ENCODE peak calls at places on chromosomes 5 and 9, in six cellular contexts. E, S, K, L, T and U are unnamed samples.

GRCh38 chr5:140221697-140222223 is 46.8 kb downstream of the CYSTM1 start:
- DNase-seq in K (no peak), S (peak; percentile 18), T (no peak), E (no peak), L (no peak), U (no peak)

GRCh38 chr5:111299831-111300432 is 75.7 kb downstream of the CAMK4 start:
- DNase-seq in S (no peak), K (no peak), T (no peak), E (no peak), L (no peak), U (no peak)

GRCh38 chr9:33466565-33467495 is 6.9 kb downstream of the NOL6 start:
- DNase-seq in S (no peak), E (peak; percentile 49), L (peak; percentile 76), K (peak; percentile 3), T (no peak), U (no peak)

GRCh38 chr9:108445431-108446018 is 410.3 kb downstream of the ACTL7B start:
- DNase-seq in S (no peak), T (no peak), K (no peak), E (no peak), L (peak; percentile 31), U (no peak)

GRCh38 chr5:179246227-179246626 is 99.0 kb downstream of the ADAMTS2 start:
- DNase-seq in T (no peak), S (no peak), K (no peak), L (no peak), E (no peak), U (peak; percentile 11)

GRCh38 chr9:129836342-129837007 is 1.2 kb downstream of the USP20 start:
- DNase-seq in L (no peak), S (no peak), K (no peak), E (no peak), T (no peak), U (no peak)

GRCh38 chr5:74281191-74281590 is 359.3 kb downstream of the ENC1 start:
- DNase-seq in E (no peak), T (no peak), K (peak; percentile 63), S (no peak), L (no peak), U (no peak)

GRCh38 chr5:176450077-176450476 is 1.9 kb downstream of the FAF2 start:
- DNase-seq in T (no peak), S (no peak), L (no peak), K (no peak), E (no peak), U (no peak)

GRCh38 chr5:9905661-9906060 is 275.5 kb upstream of the TAS2R1 start:
- DNase-seq in K (no peak), E (no peak), S (no peak), L (no peak), T (no peak), U (no peak)

GRCh38 chr5:92945630-92946097 is 635.4 kb downstream of the NR2F1-AS1 start:
- DNase-seq in K (no peak), L (no peak), E (no peak), T (peak; percentile 3), S (no peak), U (no peak)

GRCh38 chr5:1300581-1301083 is 5.8 kb upstream of the TERT start:
- DNase-seq in T (no peak), L (no peak), K (no peak), S (no peak), E (no peak), U (no peak)

GRCh38 chr5:32852535-32852934 is 141.4 kb downstream of the NPR3 start:
- DNase-seq in S (peak; percentile 80), T (no peak), E (no peak), L (no peak), K (no peak), U (peak; percentile 16)

GRCh38 chr5:137657073-137657472 is 78.8 kb downstream of the KLHL3 start:
- DNase-seq in L (no peak), E (no peak), T (no peak), S (no peak), K (no peak), U (no peak)

GRCh38 chr9:76655121-76655531 is 109.1 kb upstream of the PCA3 start:
- DNase-seq in E (no peak), L (no peak), T (no peak), K (no peak), S (no peak), U (no peak)

GRCh38 chr9:91812191-91812590 is 137.8 kb downstream of the ROR2 start:
- DNase-seq in S (no peak), E (no peak), L (no peak), K (no peak), T (no peak), U (no peak)

GRCh38 chr5:158807-159447 is 32.4 kb upstream of the LRRC14B start:
- DNase-seq in E (no peak), T (no peak), L (no peak), S (no peak), K (no peak), U (no peak)

GRCh38 chr9:134558124-134558805 is 83.3 kb upstream of the COL5A1 start:
- DNase-seq in L (no peak), E (no peak), K (no peak), S (no peak), T (no peak), U (no peak)

GRCh38 chr9:115673599-115673998 is 480.0 kb upstream of the PAPPA start:
- DNase-seq in S (no peak), T (no peak), E (no peak), L (no peak), K (no peak), U (no peak)

GRCh38 chr9:108803666-108804065 is 52.1 kb downstream of the ACTL7B start:
- DNase-seq in S (no peak), E (no peak), K (no peak), L (no peak), T (no peak), U (no peak)

GRCh38 chr9:36847781-36848673 is 186.0 kb downstream of the PAX5 start:
- DNase-seq in E (no peak), S (peak; percentile 2), L (no peak), K (no peak), T (no peak), U (no peak)

GRCh38 chr9:84271004-84271886 is 69.3 kb downstream of the SLC28A3 start:
- DNase-seq in L (peak; percentile 37), T (peak; percentile 10), K (peak; percentile 81), E (no peak), S (no peak), U (peak; percentile 30)

GRCh38 chr9:33468797-33469621 is 4.7 kb downstream of the NOL6 start:
- DNase-seq in K (no peak), E (no peak), S (no peak), L (no peak), T (no peak), U (no peak)

GRCh38 chr5:122858451-122858850 is 13.0 kb downstream of the SNX24 start:
- DNase-seq in E (no peak), S (no peak), K (peak; percentile 11), L (no peak), T (no peak), U (no peak)

GRCh38 chr9:132020845-132021510 is 58.7 kb downstream of the MED27 start:
- DNase-seq in K (no peak), L (no peak), T (no peak), S (no peak), E (no peak), U (no peak)

GRCh38 chr5:176775409-176775808 is 35.0 kb upstream of the UNC5A start:
- DNase-seq in T (no peak), L (no peak), K (no peak), E (no peak), S (no peak), U (no peak)

GRCh38 chr5:96219580-96220281 is 213.3 kb downstream of the PCSK1 start:
- DNase-seq in S (peak; percentile 12), K (no peak), E (no peak), L (no peak), T (peak; percentile 25), U (peak; percentile 2)

GRCh38 chr9:123522921-123523320 is 166.9 kb downstream of the CRB2 start:
- DNase-seq in K (no peak), T (peak; percentile 65), L (no peak), S (no peak), E (no peak), U (no peak)

GRCh38 chr5:77843570-77844407 is 67.7 kb upstream of the TBCA start:
- DNase-seq in L (no peak), E (no peak), S (no peak), T (no peak), K (no peak), U (no peak)